ENCODE peak calls at places on chromosomes 5 and 9, in seven cellular contexts. A is SK-N-SH, O is K562, Y is HepG2, N is GM12878, H is HCT116, S is H1. K is an unnamed sample.

GRCh38 chr9:91663858-91664257 is 240.2 kb upstream of the NFIL3 start:
- DNase-seq in A (no peak), O (no peak), Y (no peak), N (no peak), H (no peak), S (no peak), K (no peak)

GRCh38 chr5:139696894-139697658 is 48.9 kb downstream of the CXXC5 start:
- DNase-seq in A (peak), O (peak), Y (peak), N (no peak), H (no peak), S (no peak), K (no peak)

GRCh38 chr5:15719784-15720183 is 219.8 kb downstream of the FBXL7 start:
- DNase-seq in A (peak), O (no peak), Y (no peak), N (no peak), H (no peak), S (no peak), K (no peak)

GRCh38 chr9:131642496-131643083 is 97.3 kb downstream of the PRRT1B start:
- DNase-seq in A (no peak), O (no peak), Y (no peak), N (no peak), H (no peak), S (no peak), K (no peak)

GRCh38 chr9:129910628-129911567 is 75.6 kb downstream of the USP20 start:
- DNase-seq in A (no peak), O (peak), Y (no peak), N (no peak), H (peak), S (no peak), K (no peak)

GRCh38 chr5:149559712-149560111 is 8.5 kb upstream of the CSNK1A1 start:
- DNase-seq in A (no peak), O (no peak), Y (no peak), N (no peak), H (no peak), S (no peak), K (no peak)

GRCh38 chr5:152335461-152335860 is 69.6 kb downstream of the NMUR2 start:
- DNase-seq in A (no peak), O (no peak), Y (no peak), N (no peak), H (no peak), S (no peak), K (no peak)

GRCh38 chr5:2206244-2207108 is 323.8 kb upstream of the IRX4 start:
- DNase-seq in A (no peak), O (no peak), Y (no peak), N (no peak), H (no peak), S (no peak), K (no peak)

GRCh38 chr5:82307431-82307830 is 29.3 kb upstream of the RPS23 start:
- DNase-seq in A (no peak), O (no peak), Y (no peak), N (no peak), H (no peak), S (no peak), K (no peak)

GRCh38 chr5:82308416-82308815 is 30.3 kb upstream of the RPS23 start:
- DNase-seq in A (no peak), O (no peak), Y (no peak), N (no peak), H (no peak), S (no peak), K (no peak)

GRCh38 chr5:82312373-82312856 is 34.3 kb upstream of the RPS23 start:
- DNase-seq in A (peak), O (peak), Y (peak), N (no peak), H (peak), S (peak), K (peak)

GRCh38 chr5:82306151-82306550 is 28.0 kb upstream of the RPS23 start:
- DNase-seq in A (no peak), O (no peak), Y (no peak), N (no peak), H (no peak), S (no peak), K (no peak)

DNA sequence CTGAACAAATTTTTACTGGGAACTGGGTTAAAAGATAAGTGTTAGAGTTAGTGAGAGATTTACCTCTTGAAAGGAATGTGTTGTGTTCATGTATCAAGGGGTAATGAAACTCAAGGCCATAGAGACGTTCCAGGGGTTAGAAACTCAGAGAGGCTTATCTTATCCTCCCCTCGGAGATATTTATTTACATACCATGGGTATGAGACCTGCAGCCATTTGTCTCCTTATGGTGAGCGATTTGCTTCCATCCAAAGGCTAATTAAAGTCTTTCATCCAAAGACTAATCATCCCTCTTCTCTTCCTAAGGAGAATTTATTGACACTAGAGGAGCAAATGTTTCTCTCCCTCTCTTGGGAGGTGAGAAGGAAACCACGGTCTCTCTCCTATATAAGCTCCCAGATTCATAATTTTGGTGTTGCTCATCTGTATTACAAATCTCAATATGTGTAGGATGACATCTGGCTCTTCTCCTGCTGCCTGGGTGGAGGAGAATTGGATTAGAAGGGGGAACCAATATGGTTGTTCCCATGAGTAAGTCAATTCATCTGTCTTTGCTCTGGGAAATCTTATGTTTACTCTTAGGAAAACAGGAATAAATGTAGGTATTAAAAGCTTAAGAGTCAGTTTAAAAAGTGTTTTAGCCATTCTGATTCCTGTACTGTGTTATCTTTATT is 31.0 kb upstream of the RPS23 start:
- DNase-seq in A (no peak), O (no peak), Y (no peak), N (no peak), H (no peak), S (no peak), K (no peak)
- TF ChIP-seq JUND in A (no peak), O (no peak), Y (no peak), N (no peak), H (no peak), S (no peak), K (no peak)

DNA sequence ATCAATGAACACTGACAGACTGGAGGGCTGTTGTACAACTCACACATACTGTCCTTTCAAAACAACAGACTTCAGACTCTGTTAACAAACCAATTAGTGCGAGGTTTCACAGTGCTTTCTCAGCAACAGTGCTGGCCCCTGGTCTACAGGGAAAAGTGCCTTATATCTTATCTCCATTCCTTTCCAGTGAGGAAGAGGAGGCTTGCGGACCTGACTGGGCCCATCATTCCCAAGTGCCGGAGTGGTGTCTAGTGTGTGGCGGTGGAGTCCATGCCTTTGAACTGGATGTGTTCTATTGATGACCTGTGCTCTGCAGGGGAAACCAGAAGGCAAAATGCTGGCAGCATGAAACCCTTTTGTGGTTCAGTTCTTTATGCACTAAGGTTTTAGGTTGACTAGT is 33.7 kb downstream of the TSTD2 start:
- DNase-seq in A (no peak), O (no peak), Y (no peak), N (no peak), H (no peak), S (no peak), K (no peak)
- TF ChIP-seq JUND in A (no peak), O (no peak), Y (no peak), N (no peak), H (no peak), S (no peak), K (no peak)

GRCh38 chr9:115668506-115668905 is 485.1 kb upstream of the PAPPA start:
- DNase-seq in A (no peak), O (no peak), Y (no peak), N (no peak), H (no peak), S (no peak), K (no peak)
- TF ChIP-seq JUND in A (peak), O (no peak), Y (no peak), N (no peak), H (no peak), S (no peak), K (no peak)

GRCh38 chr9:27629425-27629824 is 56.1 kb upstream of the C9orf72 start:
- DNase-seq in A (no peak), O (no peak), Y (no peak), N (no peak), H (no peak), S (no peak), K (no peak)
- TF ChIP-seq JUND in A (no peak), O (no peak), Y (no peak), N (no peak), H (no peak), S (no peak), K (no peak)

DNA sequence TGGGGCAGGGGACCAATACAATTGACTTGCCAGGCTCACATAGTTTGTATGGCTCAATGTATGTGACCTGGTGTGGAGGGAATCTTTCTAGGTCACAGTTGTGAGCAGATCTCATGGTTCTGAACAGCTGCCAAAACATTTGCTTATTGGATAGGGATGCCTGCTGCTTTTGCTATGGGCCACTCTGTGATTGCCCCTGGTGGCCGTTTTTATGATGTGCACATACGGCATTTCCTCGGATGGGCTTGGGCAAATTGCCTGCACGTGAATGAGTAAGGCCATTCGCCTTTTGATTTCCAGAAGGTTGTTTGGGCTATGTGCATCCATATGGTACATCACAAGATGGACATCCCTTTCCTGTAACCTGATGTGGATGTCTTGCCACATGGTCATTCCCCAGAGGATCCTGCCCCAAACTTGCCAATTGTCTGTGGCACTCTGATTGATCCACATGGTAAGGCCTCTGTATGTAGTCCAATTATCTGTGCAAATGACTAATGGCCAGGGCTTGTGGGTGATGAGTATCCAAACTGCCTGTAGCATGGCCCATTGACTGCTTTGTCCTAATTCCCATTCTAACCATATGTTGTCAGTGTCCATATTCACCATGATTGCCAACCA is 10.7 kb upstream of the SLC22A4 start:
- DNase-seq in A (peak), O (peak), Y (peak), N (no peak), H (no peak), S (peak), K (no peak)
- TF ChIP-seq JUND in A (no peak), O (no peak), Y (no peak), N (no peak), H (no peak), S (no peak), K (no peak)

K was measured in T47D.